ENCODE peak calls at places on chromosomes 4 and X, in nine cellular contexts. A is naive thymus-derived CD4-positive, alpha-beta T cell; E is small intestine; U is PC-3; I is IMR-90; D is AG04450; T is CD8-positive, alpha-beta T cell; Q is mesenchymal stem cell; V is fibroblast of lung. F is an unnamed sample.

GRCh38 chrX:129654652-129655546 is at the start of gene APLN:
- DNase-seq in A (peak), E (peak), U (peak), I (peak), D (no peak), T (no peak), Q (peak), V (peak), F (no peak)

GRCh38 chr4:151276787-151277557 is at the start of gene PRSS48:
- DNase-seq in A (peak), E (peak), U (peak), I (peak), D (no peak), T (no peak), Q (peak), V (peak), F (peak)

GRCh38 chr4:154205471-154205870 is 286.1 kb downstream of the DCHS2 start:
- DNase-seq in A (no peak), E (no peak), U (no peak), I (no peak), D (no peak), T (no peak), Q (peak), V (no peak), F (no peak)

GRCh38 chr4:165522049-165522448 is 143.2 kb downstream of the CPE start:
- DNase-seq in A (no peak), E (no peak), U (no peak), I (no peak), D (no peak), T (no peak), Q (no peak), V (no peak), F (no peak)

GRCh38 chr4:55012363-55013255 is 112.8 kb downstream of the KDR start:
- DNase-seq in A (no peak), E (peak), U (peak), I (no peak), D (no peak), T (no peak), Q (no peak), V (no peak), F (no peak)

GRCh38 chr4:44150091-44150576 is 298.5 kb downstream of the KCTD8 start:
- DNase-seq in A (no peak), E (no peak), U (peak), I (peak), D (no peak), T (no peak), Q (peak), V (peak), F (no peak)

GRCh38 chrX:45818913-45819312 is 618.2 kb upstream of the DIPK2B start:
- DNase-seq in A (no peak), E (no peak), U (no peak), I (no peak), D (no peak), T (no peak), Q (no peak), V (no peak), F (no peak)

GRCh38 chr4:60389636-60390035 is 810.5 kb upstream of the ADGRL3 start:
- DNase-seq in A (no peak), E (no peak), U (no peak), I (no peak), D (no peak), T (no peak), Q (no peak), V (no peak), F (no peak)

GRCh38 chr4:48450740-48451139 is 32.4 kb upstream of the SLC10A4 start:
- DNase-seq in A (no peak), E (no peak), U (no peak), I (no peak), D (no peak), T (no peak), Q (no peak), V (no peak), F (no peak)

GRCh38 chr4:168522829-168523228 is 26.0 kb downstream of the PALLD start:
- DNase-seq in A (no peak), E (no peak), U (no peak), I (peak), D (no peak), T (no peak), Q (peak), V (peak), F (no peak)

GRCh38 chr4:185700048-185700447 is 111.9 kb downstream of the SORBS2 start:
- DNase-seq in A (no peak), E (no peak), U (peak), I (no peak), D (no peak), T (no peak), Q (no peak), V (no peak), F (no peak)

GRCh38 chrX:100413231-100413630 is 3.2 kb upstream of the PCDH19 start:
- DNase-seq in A (no peak), E (peak), U (peak), I (peak), D (no peak), T (no peak), Q (peak), V (peak), F (no peak)

GRCh38 chrX:18377802-18378201 is 23.3 kb upstream of the SCML2 start:
- DNase-seq in A (peak), E (peak), U (peak), I (peak), D (no peak), T (no peak), Q (peak), V (peak), F (no peak)

GRCh38 chrX:24990585-24990984 is 25.2 kb downstream of the ARX start:
- DNase-seq in A (no peak), E (no peak), U (no peak), I (no peak), D (no peak), T (no peak), Q (no peak), V (no peak), F (no peak)

GRCh38 chr4:134777626-134778025 is 576.0 kb upstream of the PABPC4L start:
- DNase-seq in A (no peak), E (no peak), U (peak), I (no peak), D (no peak), T (no peak), Q (no peak), V (no peak), F (no peak)

GRCh38 chr4:149997881-149998421 is 80.3 kb upstream of the DCLK2 start:
- DNase-seq in A (no peak), E (peak), U (peak), I (peak), D (no peak), T (no peak), Q (peak), V (no peak), F (no peak)

GRCh38 chr4:76784237-76784636 is 113.7 kb downstream of the SOWAHB start:
- DNase-seq in A (no peak), E (no peak), U (no peak), I (no peak), D (no peak), T (no peak), Q (no peak), V (peak), F (no peak)

GRCh38 chrX:97011540-97011939 is 127.8 kb downstream of the RPA4 start:
- DNase-seq in A (no peak), E (no peak), U (no peak), I (no peak), D (no peak), T (no peak), Q (no peak), V (no peak), F (no peak)

GRCh38 chrX:50812995-50813842 is 775 bp downstream of the SHROOM4 start:
- DNase-seq in A (no peak), E (peak), U (peak), I (peak), D (no peak), T (no peak), Q (peak), V (peak), F (no peak)

GRCh38 chr4:54185380-54185779 is 43.7 kb upstream of the PDGFRA start:
- DNase-seq in A (no peak), E (no peak), U (peak), I (no peak), D (no peak), T (no peak), Q (no peak), V (no peak), F (no peak)

GRCh38 chrX:139924696-139925094 is 8.2 kb downstream of the ATP11C start:
- DNase-seq in A (no peak), E (no peak), U (no peak), I (no peak), D (no peak), T (no peak), Q (peak), V (peak), F (no peak)

GRCh38 chr4:15898902-15899301 is 39.6 kb downstream of the FGFBP1 start:
- DNase-seq in A (no peak), E (no peak), U (peak), I (no peak), D (no peak), T (no peak), Q (no peak), V (no peak), F (no peak)

GRCh38 chr4:37666625-37667071 is 19.5 kb downstream of the RELL1 start:
- DNase-seq in A (no peak), E (peak), U (peak), I (peak), D (peak), T (no peak), Q (peak), V (peak), F (peak)

GRCh38 chr4:185311113-185311888 is 84.4 kb downstream of the LRP2BP start:
- DNase-seq in A (no peak), E (no peak), U (no peak), I (no peak), D (no peak), T (no peak), Q (no peak), V (no peak), F (no peak)

GRCh38 chr4:176778491-176778890 is 14.2 kb downstream of the VEGFC start:
- DNase-seq in A (no peak), E (no peak), U (peak), I (peak), D (no peak), T (no peak), Q (peak), V (peak), F (no peak)

GRCh38 chr4:18689308-18689915 is 667.9 kb upstream of the LCORL start:
- DNase-seq in A (peak), E (peak), U (peak), I (peak), D (peak), T (no peak), Q (peak), V (peak), F (peak)

GRCh38 chr4:107058828-107059227 is 22.7 kb upstream of the DKK2 start:
- DNase-seq in A (no peak), E (no peak), U (no peak), I (no peak), D (no peak), T (no peak), Q (no peak), V (no peak), F (no peak)

GRCh38 chrX:20527458-20528099 is 260.9 kb upstream of the RPS6KA3 start:
- DNase-seq in A (no peak), E (peak), U (peak), I (peak), D (no peak), T (no peak), Q (peak), V (peak), F (no peak)

GRCh38 chr4:11596989-11597388 is 168.3 kb upstream of the HS3ST1 start:
- DNase-seq in A (no peak), E (no peak), U (no peak), I (no peak), D (no peak), T (no peak), Q (no peak), V (no peak), F (no peak)

GRCh38 chr4:94298725-94299252 is 43.8 kb downstream of the HPGDS start:
- DNase-seq in A (no peak), E (peak), U (no peak), I (no peak), D (no peak), T (no peak), Q (no peak), V (no peak), F (no peak)
- H3K27ac ChIP-seq in A (no peak), E (no peak), U (no peak), I (no peak), D (no peak), T (no peak), Q (no peak), V (no peak), F (no peak)

GRCh38 chrX:48917139-48917980 is 1.5 kb downstream of the PIM2 start:
- DNase-seq in A (peak), E (peak), U (peak), I (peak), D (peak), T (peak), Q (peak), V (peak), F (peak)
- H3K4me3 ChIP-seq in A (peak), E (peak), U (peak), I (no peak), D (peak), T (peak), Q (peak), V (no peak), F (no peak)

GRCh38 chrX:10104958-10105658 is 51.7 kb upstream of the CLCN4 start:
- DNase-seq in A (no peak), E (no peak), U (no peak), I (no peak), D (no peak), T (no peak), Q (no peak), V (peak), F (no peak)
- H3K27ac ChIP-seq in A (peak), E (no peak), U (no peak), I (no peak), D (no peak), T (no peak), Q (no peak), V (no peak), F (peak)

DNA sequence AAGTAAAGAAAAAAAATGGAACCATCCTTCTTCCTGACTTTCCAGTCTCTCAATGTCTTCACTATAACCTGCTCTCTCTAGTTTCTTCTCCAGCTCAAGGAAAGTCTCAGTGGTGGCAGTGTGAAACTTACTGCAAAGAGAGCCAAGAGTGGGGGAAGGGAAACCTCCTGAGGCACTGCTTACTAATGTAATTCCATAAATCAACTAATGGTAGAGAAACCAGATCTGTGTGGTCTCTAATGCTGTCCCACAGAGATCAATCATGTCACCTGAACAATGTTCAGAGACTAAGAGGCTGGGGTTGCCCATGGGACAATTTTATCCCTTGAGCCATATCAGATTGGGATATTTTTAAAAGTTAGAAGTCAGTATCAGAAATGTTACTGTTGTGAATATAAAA is 7.6 kb downstream of the CXXC4 start:
- DNase-seq in A (no peak), E (no peak), U (no peak), I (no peak), D (no peak), T (no peak), Q (no peak), V (no peak), F (no peak)
- H3K4me3 ChIP-seq in A (no peak), E (no peak), U (no peak), I (no peak), D (no peak), T (no peak), Q (no peak), V (no peak), F (no peak)